ENCODE peak calls at places on chromosome 20, in nine cellular contexts. One of them, this sample, is unnamed.

GRCh38 chr20:63086421-63087235 is 79.9 kb upstream of the BHLHE23 start:
- DNase-seq in neural progenitor cell: no peak
- DNase-seq in nephron progenitor cell: peak
- DNase-seq in prostate gland: no peak
- DNase-seq in K562: no peak
- DNase-seq in RWPE1: no peak
- DNase-seq in H9: peak
- DNase-seq in ovary: no peak
- DNase-seq in spleen: peak
- DNase-seq in this sample: no peak

GRCh38 chr20:54650201-54650722 is 174.9 kb downstream of the DOK5 start:
- DNase-seq in neural progenitor cell: no peak
- DNase-seq in nephron progenitor cell: no peak
- DNase-seq in prostate gland: no peak
- DNase-seq in K562: no peak
- DNase-seq in RWPE1: no peak
- DNase-seq in H9: no peak
- DNase-seq in ovary: no peak
- DNase-seq in spleen: no peak
- DNase-seq in this sample: no peak

GRCh38 chr20:16404640-16405039 is 168.6 kb downstream of the KIF16B start:
- DNase-seq in neural progenitor cell: no peak
- DNase-seq in nephron progenitor cell: no peak
- DNase-seq in prostate gland: no peak
- DNase-seq in K562: no peak
- DNase-seq in RWPE1: no peak
- DNase-seq in H9: no peak
- DNase-seq in ovary: no peak
- DNase-seq in spleen: no peak
- DNase-seq in this sample: no peak

GRCh38 chr20:962223-962622 is 39.9 kb downstream of the RSPO4 start:
- DNase-seq in neural progenitor cell: no peak
- DNase-seq in nephron progenitor cell: no peak
- DNase-seq in prostate gland: no peak
- DNase-seq in K562: no peak
- DNase-seq in RWPE1: no peak
- DNase-seq in H9: no peak
- DNase-seq in ovary: no peak
- DNase-seq in spleen: no peak
- DNase-seq in this sample: no peak

GRCh38 chr20:11260611-11261010 is 586.8 kb upstream of the JAG1 start:
- DNase-seq in neural progenitor cell: no peak
- DNase-seq in nephron progenitor cell: no peak
- DNase-seq in prostate gland: no peak
- DNase-seq in K562: no peak
- DNase-seq in RWPE1: no peak
- DNase-seq in H9: no peak
- DNase-seq in ovary: no peak
- DNase-seq in spleen: no peak
- DNase-seq in this sample: no peak

GRCh38 chr20:36479938-36480337 is 61.4 kb upstream of the MYL9 start:
- DNase-seq in neural progenitor cell: no peak
- DNase-seq in nephron progenitor cell: no peak
- DNase-seq in prostate gland: no peak
- DNase-seq in K562: no peak
- DNase-seq in RWPE1: no peak
- DNase-seq in H9: no peak
- DNase-seq in ovary: no peak
- DNase-seq in spleen: no peak
- DNase-seq in this sample: no peak

GRCh38 chr20:60295214-60295613 is 337.0 kb downstream of the CDH26 start:
- DNase-seq in neural progenitor cell: no peak
- DNase-seq in nephron progenitor cell: no peak
- DNase-seq in prostate gland: no peak
- DNase-seq in K562: no peak
- DNase-seq in RWPE1: peak
- DNase-seq in H9: no peak
- DNase-seq in ovary: no peak
- DNase-seq in spleen: no peak
- DNase-seq in this sample: no peak

GRCh38 chr20:47681977-47682812 is 103.1 kb downstream of the SULF2 start:
- DNase-seq in neural progenitor cell: no peak
- DNase-seq in nephron progenitor cell: no peak
- DNase-seq in prostate gland: no peak
- DNase-seq in K562: no peak
- DNase-seq in RWPE1: no peak
- DNase-seq in H9: no peak
- DNase-seq in ovary: peak
- DNase-seq in spleen: peak
- DNase-seq in this sample: no peak

GRCh38 chr20:58545565-58546195 is 30.5 kb upstream of the APCDD1L start:
- DNase-seq in neural progenitor cell: no peak
- DNase-seq in nephron progenitor cell: no peak
- DNase-seq in prostate gland: no peak
- DNase-seq in K562: no peak
- DNase-seq in RWPE1: no peak
- DNase-seq in H9: no peak
- DNase-seq in ovary: no peak
- DNase-seq in spleen: no peak
- DNase-seq in this sample: no peak

GRCh38 chr20:848218-848617 is 14.7 kb downstream of the FAM110A start:
- DNase-seq in neural progenitor cell: peak
- DNase-seq in nephron progenitor cell: no peak
- DNase-seq in prostate gland: no peak
- DNase-seq in K562: no peak
- DNase-seq in RWPE1: no peak
- DNase-seq in H9: no peak
- DNase-seq in ovary: no peak
- DNase-seq in spleen: no peak
- DNase-seq in this sample: no peak

GRCh38 chr20:17835240-17835940 is 133.2 kb downstream of the SNX5 start:
- DNase-seq in neural progenitor cell: no peak
- DNase-seq in nephron progenitor cell: no peak
- DNase-seq in prostate gland: no peak
- DNase-seq in K562: no peak
- DNase-seq in RWPE1: peak
- DNase-seq in H9: no peak
- DNase-seq in ovary: no peak
- DNase-seq in spleen: no peak
- DNase-seq in this sample: no peak

GRCh38 chr20:63100401-63100925 is 93.7 kb upstream of the BHLHE23 start:
- DNase-seq in neural progenitor cell: no peak
- DNase-seq in nephron progenitor cell: peak
- DNase-seq in prostate gland: no peak
- DNase-seq in K562: no peak
- DNase-seq in RWPE1: no peak
- DNase-seq in H9: peak
- DNase-seq in ovary: no peak
- DNase-seq in spleen: peak
- DNase-seq in this sample: no peak

GRCh38 chr20:61055130-61055529 is 196.9 kb upstream of the CDH4 start:
- DNase-seq in neural progenitor cell: no peak
- DNase-seq in nephron progenitor cell: no peak
- DNase-seq in prostate gland: no peak
- DNase-seq in K562: no peak
- DNase-seq in RWPE1: no peak
- DNase-seq in H9: no peak
- DNase-seq in ovary: no peak
- DNase-seq in spleen: no peak
- DNase-seq in this sample: no peak

GRCh38 chr20:14919473-14920157 is 582.2 kb upstream of the FLRT3 start:
- DNase-seq in neural progenitor cell: peak
- DNase-seq in nephron progenitor cell: no peak
- DNase-seq in prostate gland: peak
- DNase-seq in K562: no peak
- DNase-seq in RWPE1: peak
- DNase-seq in H9: peak
- DNase-seq in ovary: no peak
- DNase-seq in spleen: no peak
- DNase-seq in this sample: no peak

GRCh38 chr20:47675190-47676142 is 109.8 kb downstream of the SULF2 start:
- DNase-seq in neural progenitor cell: peak
- DNase-seq in nephron progenitor cell: no peak
- DNase-seq in prostate gland: no peak
- DNase-seq in K562: no peak
- DNase-seq in RWPE1: no peak
- DNase-seq in H9: peak
- DNase-seq in ovary: peak
- DNase-seq in spleen: no peak
- DNase-seq in this sample: no peak

GRCh38 chr20:43032459-43032858 is 157.2 kb downstream of the PTPRT start:
- DNase-seq in neural progenitor cell: peak
- DNase-seq in nephron progenitor cell: no peak
- DNase-seq in prostate gland: no peak
- DNase-seq in K562: no peak
- DNase-seq in RWPE1: no peak
- DNase-seq in H9: no peak
- DNase-seq in ovary: no peak
- DNase-seq in spleen: no peak
- DNase-seq in this sample: no peak

GRCh38 chr20:1327241-1327653 is 1.7 kb downstream of the SDCBP2 start:
- DNase-seq in neural progenitor cell: no peak
- DNase-seq in nephron progenitor cell: no peak
- DNase-seq in prostate gland: no peak
- DNase-seq in K562: no peak
- DNase-seq in RWPE1: no peak
- DNase-seq in H9: peak
- DNase-seq in ovary: peak
- DNase-seq in spleen: peak
- DNase-seq in this sample: no peak

GRCh38 chr20:48382304-48382703 is 445.5 kb downstream of the PREX1 start:
- DNase-seq in neural progenitor cell: no peak
- DNase-seq in nephron progenitor cell: no peak
- DNase-seq in prostate gland: no peak
- DNase-seq in K562: no peak
- DNase-seq in RWPE1: no peak
- DNase-seq in H9: no peak
- DNase-seq in ovary: no peak
- DNase-seq in spleen: no peak
- DNase-seq in this sample: no peak

GRCh38 chr20:50992733-50993457 is 30.0 kb downstream of the KCNG1 start:
- DNase-seq in neural progenitor cell: peak
- DNase-seq in nephron progenitor cell: peak
- DNase-seq in prostate gland: peak
- DNase-seq in K562: peak
- DNase-seq in RWPE1: peak
- DNase-seq in H9: peak
- DNase-seq in ovary: no peak
- DNase-seq in spleen: no peak
- DNase-seq in this sample: peak
- TF ChIP-seq CTCF in neural progenitor cell: peak
- TF ChIP-seq CTCF in nephron progenitor cell: peak
- TF ChIP-seq CTCF in prostate gland: no peak
- TF ChIP-seq CTCF in K562: peak
- TF ChIP-seq CTCF in RWPE1: peak
- TF ChIP-seq CTCF in H9: peak
- TF ChIP-seq CTCF in ovary: no peak
- TF ChIP-seq CTCF in spleen: peak
- TF ChIP-seq CTCF in this sample: peak

GRCh38 chr20:56817780-56818675 is 188.9 kb downstream of the TFAP2C start:
- DNase-seq in neural progenitor cell: no peak
- DNase-seq in nephron progenitor cell: no peak
- DNase-seq in prostate gland: no peak
- DNase-seq in K562: no peak
- DNase-seq in RWPE1: no peak
- DNase-seq in H9: no peak
- DNase-seq in ovary: no peak
- DNase-seq in spleen: no peak
- DNase-seq in this sample: no peak
- TF ChIP-seq CTCF in neural progenitor cell: peak
- TF ChIP-seq CTCF in nephron progenitor cell: no peak
- TF ChIP-seq CTCF in prostate gland: no peak
- TF ChIP-seq CTCF in K562: no peak
- TF ChIP-seq CTCF in RWPE1: no peak
- TF ChIP-seq CTCF in H9: peak
- TF ChIP-seq CTCF in ovary: no peak
- TF ChIP-seq CTCF in spleen: no peak
- TF ChIP-seq CTCF in this sample: no peak

GRCh38 chr20:57435498-57436222 is 44.5 kb downstream of the RBM38 start:
- DNase-seq in neural progenitor cell: peak
- DNase-seq in nephron progenitor cell: no peak
- DNase-seq in prostate gland: peak
- DNase-seq in K562: peak
- DNase-seq in RWPE1: peak
- DNase-seq in H9: peak
- DNase-seq in ovary: no peak
- DNase-seq in spleen: peak
- DNase-seq in this sample: no peak
- TF ChIP-seq CTCF in neural progenitor cell: no peak
- TF ChIP-seq CTCF in nephron progenitor cell: no peak
- TF ChIP-seq CTCF in prostate gland: no peak
- TF ChIP-seq CTCF in K562: peak
- TF ChIP-seq CTCF in RWPE1: no peak
- TF ChIP-seq CTCF in H9: peak
- TF ChIP-seq CTCF in ovary: no peak
- TF ChIP-seq CTCF in spleen: peak
- TF ChIP-seq CTCF in this sample: no peak

GRCh38 chr20:34082232-34082887 is 29.7 kb downstream of the EIF2S2 start:
- DNase-seq in neural progenitor cell: no peak
- DNase-seq in nephron progenitor cell: no peak
- DNase-seq in prostate gland: no peak
- DNase-seq in K562: no peak
- DNase-seq in RWPE1: no peak
- DNase-seq in H9: no peak
- DNase-seq in ovary: no peak
- DNase-seq in spleen: no peak
- DNase-seq in this sample: no peak

GRCh38 chr20:34085544-34086040 is 26.5 kb downstream of the EIF2S2 start:
- DNase-seq in neural progenitor cell: no peak
- DNase-seq in nephron progenitor cell: no peak
- DNase-seq in prostate gland: no peak
- DNase-seq in K562: peak
- DNase-seq in RWPE1: no peak
- DNase-seq in H9: no peak
- DNase-seq in ovary: no peak
- DNase-seq in spleen: no peak
- DNase-seq in this sample: no peak

GRCh38 chr20:34084227-34084923 is 27.7 kb downstream of the EIF2S2 start:
- DNase-seq in neural progenitor cell: no peak
- DNase-seq in nephron progenitor cell: no peak
- DNase-seq in prostate gland: no peak
- DNase-seq in K562: no peak
- DNase-seq in RWPE1: no peak
- DNase-seq in H9: no peak
- DNase-seq in ovary: no peak
- DNase-seq in spleen: no peak
- DNase-seq in this sample: no peak

GRCh38 chr20:34083781-34084180 is 28.3 kb downstream of the EIF2S2 start:
- DNase-seq in neural progenitor cell: no peak
- DNase-seq in nephron progenitor cell: no peak
- DNase-seq in prostate gland: no peak
- DNase-seq in K562: no peak
- DNase-seq in RWPE1: no peak
- DNase-seq in H9: no peak
- DNase-seq in ovary: no peak
- DNase-seq in spleen: no peak
- DNase-seq in this sample: no peak

DNA sequence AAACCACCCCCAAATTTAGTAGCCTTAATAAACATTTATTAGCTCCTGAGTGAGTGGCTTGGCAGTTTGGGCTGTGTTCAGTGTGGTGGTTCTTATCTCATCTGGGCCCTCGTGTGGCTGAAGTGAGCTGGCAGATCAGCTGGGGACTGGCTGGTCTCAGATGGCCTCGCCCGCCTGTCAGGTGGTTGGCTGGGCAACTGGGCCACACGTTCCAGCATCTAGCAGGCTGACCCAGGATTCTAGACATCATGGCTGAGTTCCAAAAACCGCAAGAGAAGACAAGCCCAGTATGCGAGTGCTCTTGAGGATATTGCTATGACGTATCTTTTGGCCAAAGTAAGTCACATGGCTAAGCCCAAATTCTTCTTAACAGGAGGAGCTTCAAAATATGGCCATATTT is 28.9 kb downstream of the EIF2S2 start:
- DNase-seq in neural progenitor cell: no peak
- DNase-seq in nephron progenitor cell: no peak
- DNase-seq in prostate gland: peak
- DNase-seq in K562: peak
- DNase-seq in RWPE1: peak
- DNase-seq in H9: no peak
- DNase-seq in ovary: peak
- DNase-seq in spleen: no peak
- DNase-seq in this sample: no peak
- TF ChIP-seq CTCF in neural progenitor cell: no peak
- TF ChIP-seq CTCF in nephron progenitor cell: no peak
- TF ChIP-seq CTCF in prostate gland: no peak
- TF ChIP-seq CTCF in K562: peak
- TF ChIP-seq CTCF in RWPE1: peak
- TF ChIP-seq CTCF in H9: no peak
- TF ChIP-seq CTCF in ovary: no peak
- TF ChIP-seq CTCF in spleen: no peak
- TF ChIP-seq CTCF in this sample: no peak

This sample was measured in endothelial cell.